ENCODE peak calls at places on chromosomes 13 and 19, in six cellular contexts. H is cerebellum; C is AG04449; X is PC-9; G is GM13977; Y is stimulated activated CD8-positive, alpha-beta memory T cell treated with anti-CD3 and anti-CD28 coated beads, Interleukin-4, amount 100 ng/mL, for 24 hours. M is an unnamed sample.

GRCh38 chr13:51825165-51825592 is 19.8 kb downstream of the TMEM272 start:
- DNase-seq in H (no peak), C (no peak), X (no peak), G (no peak), Y (no peak), M (no peak)

GRCh38 chr13:63448654-63449053 is 2033.0 kb upstream of the PCDH20 start:
- DNase-seq in H (no peak), C (no peak), X (no peak), G (no peak), Y (no peak), M (no peak)

GRCh38 chr13:112256716-112257497 is 119.2 kb upstream of the SPACA7 start:
- DNase-seq in H (no peak), C (no peak), X (no peak), G (peak; percentile 2), Y (no peak), M (no peak)

GRCh38 chr13:47932953-47933687 is 68.0 kb downstream of the SUCLA2 start:
- DNase-seq in H (no peak), C (no peak), X (no peak), G (no peak), Y (no peak), M (peak; percentile 53)

GRCh38 chr19:45154064-45154827 is 6.5 kb downstream of the NKPD1 start:
- DNase-seq in H (no peak), C (peak; percentile 4), X (peak; percentile 78), G (peak; percentile 40), Y (no peak), M (no peak)

GRCh38 chr13:46181799-46182490 is at the start of gene LCP1:
- DNase-seq in H (no peak), C (no peak), X (peak; percentile 87), G (peak; percentile 61), Y (peak; percentile 43), M (no peak)

GRCh38 chr13:39506559-39507390 is 96.2 kb downstream of the LHFPL6 start:
- DNase-seq in H (no peak), C (no peak), X (no peak), G (no peak), Y (no peak), M (no peak)

GRCh38 chr19:18340990-18341868 is 831 bp downstream of the PGPEP1 start:
- DNase-seq in H (no peak), C (no peak), X (peak; percentile 54), G (peak; percentile 88), Y (peak; percentile 64), M (peak; percentile 26)

GRCh38 chr13:90032841-90033493 is 1314.5 kb upstream of the MIR17HG start:
- DNase-seq in H (no peak), C (no peak), X (no peak), G (no peak), Y (no peak), M (no peak)

GRCh38 chr13:114071441-114071840 is 61.0 kb downstream of the RASA3 start:
- DNase-seq in H (no peak), C (no peak), X (no peak), G (no peak), Y (no peak), M (no peak)

GRCh38 chr19:14440049-14440448 is 6.9 kb downstream of the PKN1 start:
- DNase-seq in H (no peak), C (no peak), X (no peak), G (peak; percentile 87), Y (peak; percentile 73), M (no peak)